ENCODE peak calls at places on chromosomes 4 and X, in four cellular contexts. P is K562, N is HepG2, A is Panc1. U is an unnamed sample.

GRCh38 chr4:54637325-54637724 is 20.4 kb upstream of the KIT start:
- DNase-seq in P (no peak), N (no peak), A (no peak), U (no peak)

GRCh38 chrX:105564536-105564935 is 257.8 kb upstream of the NRK start:
- DNase-seq in P (no peak), N (no peak), A (no peak), U (no peak)

GRCh38 chr4:39900966-39901365 is 76.7 kb downstream of the PDS5A start:
- DNase-seq in P (no peak), N (no peak), A (no peak), U (no peak)

GRCh38 chrX:67635424-67635823 is 91.6 kb downstream of the AR start:
- DNase-seq in P (no peak), N (no peak), A (no peak), U (no peak)

GRCh38 chr4:5054532-5054931 is 3.3 kb downstream of the STK32B start:
- DNase-seq in P (no peak), N (peak; percentile 46), A (no peak), U (no peak)

GRCh38 chr4:108861339-108861738 is 98.5 kb upstream of the ETNPPL start:
- DNase-seq in P (peak; percentile 15), N (no peak), A (no peak), U (no peak)

GRCh38 chr4:40685300-40685699 is 55.6 kb upstream of the RBM47 start:
- DNase-seq in P (no peak), N (peak; percentile 26), A (no peak), U (no peak)

GRCh38 chr4:38177035-38177791 is 217.0 kb downstream of the PTTG2 start:
- DNase-seq in P (no peak), N (no peak), A (no peak), U (no peak)

GRCh38 chr4:76683154-76683553 is 214.8 kb downstream of the SOWAHB start:
- DNase-seq in P (no peak), N (no peak), A (no peak), U (no peak)

GRCh38 chr4:155423671-155424070 is 46.9 kb upstream of the MAP9 start:
- DNase-seq in P (no peak), N (no peak), A (no peak), U (no peak)

GRCh38 chr4:168524897-168525296 is 28.0 kb downstream of the PALLD start:
- DNase-seq in P (no peak), N (no peak), A (no peak), U (no peak)

GRCh38 chrX:65679071-65679540 is 11.7 kb downstream of the MSN start:
- DNase-seq in P (no peak), N (no peak), A (peak; percentile 63), U (no peak)

GRCh38 chr4:140092094-140092820 is 61.7 kb downstream of the MAML3 start:
- DNase-seq in P (peak; percentile 6), N (no peak), A (no peak), U (no peak)

GRCh38 chr4:105666693-105667092 is 41.8 kb downstream of the INTS12 start:
- DNase-seq in P (peak; percentile 9), N (no peak), A (no peak), U (no peak)

GRCh38 chr4:112251044-112251632 is 19.6 kb downstream of the AP1AR start:
- DNase-seq in P (no peak), N (no peak), A (no peak), U (no peak)

GRCh38 chrX:69179380-69179911 is 14.2 kb upstream of the PJA1 start:
- DNase-seq in P (no peak), N (no peak), A (no peak), U (no peak)

GRCh38 chr4:186621959-186622553 is 66.7 kb upstream of the MTNR1A start:
- DNase-seq in P (no peak), N (no peak), A (no peak), U (no peak)

GRCh38 chrX:43685221-43685620 is 29.1 kb downstream of the MAOA start:
- DNase-seq in P (no peak), N (no peak), A (no peak), U (no peak)

GRCh38 chrX:151694661-151695582 is at the start of gene PRRG3:
- DNase-seq in P (no peak), N (no peak), A (no peak), U (no peak)

GRCh38 chrX:48920713-48921104 is 1.9 kb upstream of the PIM2 start:
- DNase-seq in P (no peak), N (no peak), A (no peak), U (no peak)

GRCh38 chrX:110741213-110741796 is 54.3 kb downstream of the CHRDL1 start:
- DNase-seq in P (no peak), N (no peak), A (no peak), U (no peak)

GRCh38 chrX:153885208-153885787 is 675 bp downstream of the L1CAM start:
- DNase-seq in P (no peak), N (no peak), A (no peak), U (no peak)
- TF ChIP-seq TCF7L2 in P (no peak), N (no peak), A (no peak), U (no peak)

DNA sequence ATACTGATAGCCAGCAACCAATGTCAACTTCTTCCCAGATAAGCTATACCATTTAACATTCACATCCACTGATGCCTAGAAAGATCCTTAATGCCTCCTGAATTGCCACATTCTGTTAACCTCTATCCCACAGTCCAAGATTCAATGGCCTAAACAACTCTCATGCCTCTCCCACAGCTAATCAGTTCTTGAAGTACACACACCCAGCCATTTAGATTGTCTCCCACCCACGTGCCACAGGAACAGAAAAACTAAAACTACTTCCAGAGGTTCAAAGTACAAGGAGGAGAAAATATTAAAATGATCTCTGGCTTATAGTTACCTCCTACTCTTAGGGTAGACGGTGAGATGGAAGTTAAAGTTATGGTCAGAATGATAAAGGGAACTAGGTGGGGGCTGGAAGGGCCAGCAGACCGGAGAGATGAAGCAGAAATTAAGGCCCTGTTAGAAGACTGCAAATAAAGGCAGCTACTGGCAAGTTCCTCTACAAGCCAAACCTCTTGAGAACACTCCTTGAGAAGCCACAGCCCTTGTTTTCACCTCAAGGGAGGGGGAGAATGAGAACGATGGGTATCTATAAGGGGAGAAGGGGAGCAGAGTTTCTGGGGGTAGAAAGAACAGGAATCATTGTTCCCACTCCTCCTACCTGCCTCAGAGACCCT is 5.3 kb downstream of the MED14 start:
- DNase-seq in P (peak; percentile 12), N (no peak), A (no peak), U (no peak)
- TF ChIP-seq TCF7L2 in P (no peak), N (no peak), A (no peak), U (no peak)

GRCh38 chr4:7806080-7806630 is 133.5 kb downstream of the AFAP1 start:
- DNase-seq in P (no peak), N (peak; percentile 61), A (no peak), U (no peak)
- TF ChIP-seq TCF7L2 in P (no peak), N (no peak), A (no peak), U (no peak)

GRCh38 chrX:95382799-95383198 is 1301.8 kb upstream of the DIAPH2 start:
- DNase-seq in P (no peak), N (no peak), A (no peak), U (no peak)
- TF ChIP-seq TCF7L2 in P (no peak), N (no peak), A (no peak), U (no peak)

DNA sequence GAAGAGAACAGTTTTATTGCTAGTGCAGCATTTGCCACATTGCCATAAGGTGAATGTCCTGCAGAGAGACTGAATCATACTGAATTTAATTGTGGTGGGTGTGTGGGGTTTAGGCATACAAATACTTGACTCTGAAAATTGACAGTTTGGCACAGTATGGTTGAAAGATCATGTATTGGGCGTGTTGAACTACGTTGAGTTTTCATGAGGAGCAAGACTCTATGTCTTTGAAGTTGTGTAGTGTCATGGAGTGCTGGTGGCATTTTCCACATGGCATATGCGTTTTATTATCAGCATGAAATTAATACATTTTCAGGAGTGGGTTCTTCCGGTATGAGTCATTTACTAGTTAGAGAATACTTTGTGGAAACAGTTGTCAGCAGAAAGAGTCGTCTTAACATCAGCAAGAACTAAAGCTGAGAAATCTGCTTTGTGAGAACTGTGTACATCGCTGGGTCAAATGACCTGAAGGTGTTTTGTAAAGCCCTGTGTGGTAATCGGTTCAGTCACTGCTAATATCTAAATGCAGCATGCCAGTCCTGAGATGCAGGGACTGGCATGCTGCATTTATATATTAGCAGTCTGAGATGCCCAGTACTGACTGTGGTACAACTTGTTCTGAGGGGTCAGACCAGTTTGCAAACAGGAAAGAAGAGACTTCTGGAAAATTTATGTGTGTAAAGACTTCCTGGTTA is 50.3 kb downstream of the ARHGAP10 start:
- DNase-seq in P (no peak), N (no peak), A (no peak), U (peak; percentile 22)
- TF ChIP-seq TCF7L2 in P (no peak), N (no peak), A (no peak), U (peak; percentile 52)

GRCh38 chrX:100297732-100298131 is 112.3 kb downstream of the PCDH19 start:
- DNase-seq in P (no peak), N (no peak), A (no peak), U (no peak)

DNA sequence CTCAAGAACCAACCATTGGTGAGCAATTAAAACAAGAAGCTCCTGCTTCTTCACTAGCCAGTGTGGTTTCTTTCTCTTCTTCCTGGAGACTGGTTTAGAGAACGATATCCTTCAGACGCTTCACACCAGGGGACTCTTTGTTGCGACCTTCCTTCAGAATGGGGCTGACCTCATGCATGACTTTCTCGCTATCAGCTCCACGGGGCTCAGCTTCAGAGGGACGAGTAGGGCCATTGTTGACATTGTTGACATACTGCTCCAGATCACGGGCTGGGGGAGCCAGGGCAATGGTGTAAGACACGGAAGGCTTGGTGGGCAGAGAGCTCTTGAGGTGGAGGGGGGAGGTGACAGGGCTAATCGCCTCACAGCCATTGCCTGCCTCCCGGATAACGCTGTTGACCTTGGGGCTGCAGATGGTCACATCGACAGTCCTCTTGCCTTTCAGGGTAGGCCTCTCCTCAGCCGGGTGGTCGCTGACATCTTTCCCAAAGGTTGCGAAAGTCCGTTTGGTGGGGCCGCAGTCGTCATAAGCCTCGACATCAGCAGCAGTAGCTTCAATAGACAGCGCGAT is 113.8 kb downstream of the PCDH19 start:
- DNase-seq in P (no peak), N (no peak), A (no peak), U (no peak)
- TF ChIP-seq TCF7L2 in P (no peak), N (no peak), A (no peak), U (no peak)